ENCODE peak calls at places on chromosome 14, in nine cellular contexts. One of them, this sample, is unnamed.

GRCh38 chr14:66379116-66379515 is 107.1 kb upstream of the CCDC196 start:
- DNase-seq in Panc1: no peak
- DNase-seq in heart left ventricle: peak; percentile 55
- DNase-seq in astrocyte: peak; percentile 10
- DNase-seq in prostate gland: peak; percentile 39
- DNase-seq in aorta: no peak
- DNase-seq in endodermal cell: no peak
- DNase-seq in A673: no peak
- DNase-seq in body of pancreas: peak; percentile 89
- DNase-seq in this sample: peak; percentile 33

GRCh38 chr14:28966416-28967233 is 200.0 kb downstream of the FOXG1 start:
- DNase-seq in heart left ventricle: no peak
- DNase-seq in prostate gland: no peak
- DNase-seq in Panc1: no peak
- DNase-seq in astrocyte: no peak
- DNase-seq in A673: no peak
- DNase-seq in aorta: no peak
- DNase-seq in body of pancreas: no peak
- DNase-seq in endodermal cell: no peak
- DNase-seq in this sample: no peak

GRCh38 chr14:72970824-72971434 is 44.7 kb downstream of the DCAF4 start:
- DNase-seq in A673: no peak
- DNase-seq in prostate gland: no peak
- DNase-seq in body of pancreas: no peak
- DNase-seq in aorta: no peak
- DNase-seq in Panc1: no peak
- DNase-seq in endodermal cell: no peak
- DNase-seq in heart left ventricle: no peak
- DNase-seq in astrocyte: no peak
- DNase-seq in this sample: no peak

GRCh38 chr14:56813143-56813551 is 2.9 kb upstream of the OTX2 start:
- DNase-seq in body of pancreas: no peak
- DNase-seq in aorta: no peak
- DNase-seq in heart left ventricle: no peak
- DNase-seq in Panc1: no peak
- DNase-seq in endodermal cell: peak; percentile 67
- DNase-seq in A673: no peak
- DNase-seq in prostate gland: no peak
- DNase-seq in astrocyte: no peak
- DNase-seq in this sample: no peak

GRCh38 chr14:71139058-71139946 is 232.0 kb downstream of the PCNX1 start:
- DNase-seq in A673: peak; percentile 72
- DNase-seq in astrocyte: no peak
- DNase-seq in endodermal cell: peak; percentile 86
- DNase-seq in prostate gland: peak; percentile 14
- DNase-seq in aorta: peak; percentile 59
- DNase-seq in Panc1: no peak
- DNase-seq in body of pancreas: peak; percentile 56
- DNase-seq in heart left ventricle: peak; percentile 47
- DNase-seq in this sample: peak; percentile 37

GRCh38 chr14:101991336-101991735 is 27.0 kb downstream of the DYNC1H1 start:
- DNase-seq in heart left ventricle: no peak
- DNase-seq in astrocyte: no peak
- DNase-seq in Panc1: no peak
- DNase-seq in aorta: no peak
- DNase-seq in A673: no peak
- DNase-seq in prostate gland: no peak
- DNase-seq in body of pancreas: no peak
- DNase-seq in endodermal cell: no peak
- DNase-seq in this sample: no peak

GRCh38 chr14:74620497-74620921 is 8.5 kb upstream of the LTBP2 start:
- DNase-seq in Panc1: no peak
- DNase-seq in A673: no peak
- DNase-seq in endodermal cell: peak; percentile 66
- DNase-seq in aorta: no peak
- DNase-seq in prostate gland: no peak
- DNase-seq in body of pancreas: no peak
- DNase-seq in heart left ventricle: peak; percentile 23
- DNase-seq in astrocyte: peak; percentile 100
- DNase-seq in this sample: no peak

GRCh38 chr14:73261520-73262426 is 24.5 kb downstream of the PAPLN start:
- DNase-seq in prostate gland: no peak
- DNase-seq in astrocyte: no peak
- DNase-seq in Panc1: no peak
- DNase-seq in aorta: peak; percentile 37
- DNase-seq in endodermal cell: no peak
- DNase-seq in A673: no peak
- DNase-seq in heart left ventricle: no peak
- DNase-seq in body of pancreas: no peak
- DNase-seq in this sample: no peak

GRCh38 chr14:51157012-51157411 is 62.1 kb upstream of the TRIM9 start:
- DNase-seq in heart left ventricle: no peak
- DNase-seq in Panc1: peak; percentile 1
- DNase-seq in aorta: no peak
- DNase-seq in A673: peak; percentile 47
- DNase-seq in prostate gland: no peak
- DNase-seq in astrocyte: no peak
- DNase-seq in endodermal cell: no peak
- DNase-seq in body of pancreas: no peak
- DNase-seq in this sample: no peak

GRCh38 chr14:79514700-79515099 is 696.6 kb downstream of the DIO2 start:
- DNase-seq in endodermal cell: no peak
- DNase-seq in body of pancreas: no peak
- DNase-seq in aorta: no peak
- DNase-seq in heart left ventricle: no peak
- DNase-seq in prostate gland: no peak
- DNase-seq in astrocyte: peak; percentile 87
- DNase-seq in A673: no peak
- DNase-seq in Panc1: no peak
- DNase-seq in this sample: no peak

GRCh38 chr14:67487937-67488893 is at the start of gene TMEM229B:
- DNase-seq in Panc1: no peak
- DNase-seq in heart left ventricle: peak; percentile 35
- DNase-seq in body of pancreas: no peak
- DNase-seq in aorta: peak; percentile 72
- DNase-seq in endodermal cell: no peak
- DNase-seq in A673: no peak
- DNase-seq in astrocyte: no peak
- DNase-seq in prostate gland: no peak
- DNase-seq in this sample: peak; percentile 69

GRCh38 chr14:32545109-32545857 is 216.2 kb downstream of the AKAP6 start:
- DNase-seq in Panc1: no peak
- DNase-seq in astrocyte: no peak
- DNase-seq in body of pancreas: no peak
- DNase-seq in heart left ventricle: no peak
- DNase-seq in endodermal cell: no peak
- DNase-seq in prostate gland: no peak
- DNase-seq in aorta: no peak
- DNase-seq in A673: no peak
- DNase-seq in this sample: no peak

GRCh38 chr14:103597623-103598372 is 31.2 kb upstream of the KLC1 start:
- DNase-seq in Panc1: no peak
- DNase-seq in A673: peak; percentile 70
- DNase-seq in body of pancreas: no peak
- DNase-seq in endodermal cell: no peak
- DNase-seq in astrocyte: peak; percentile 89
- DNase-seq in aorta: peak; percentile 62
- DNase-seq in heart left ventricle: peak; percentile 67
- DNase-seq in prostate gland: no peak
- DNase-seq in this sample: no peak

GRCh38 chr14:104326848-104327247 is 188.5 kb downstream of the KIF26A start:
- DNase-seq in astrocyte: no peak
- DNase-seq in endodermal cell: peak; percentile 12
- DNase-seq in prostate gland: no peak
- DNase-seq in body of pancreas: no peak
- DNase-seq in heart left ventricle: no peak
- DNase-seq in Panc1: no peak
- DNase-seq in A673: no peak
- DNase-seq in aorta: no peak
- DNase-seq in this sample: peak; percentile 26

GRCh38 chr14:102516531-102517411 is 7.2 kb upstream of the ANKRD9 start:
- DNase-seq in body of pancreas: peak; percentile 63
- DNase-seq in aorta: peak; percentile 71
- DNase-seq in Panc1: no peak
- DNase-seq in heart left ventricle: peak; percentile 73
- DNase-seq in prostate gland: no peak
- DNase-seq in endodermal cell: peak; percentile 90
- DNase-seq in astrocyte: no peak
- DNase-seq in A673: peak; percentile 47
- DNase-seq in this sample: peak; percentile 86

GRCh38 chr14:75535164-75535898 is 13.1 kb downstream of the BATF start:
- DNase-seq in A673: no peak
- DNase-seq in Panc1: no peak
- DNase-seq in heart left ventricle: no peak
- DNase-seq in astrocyte: no peak
- DNase-seq in prostate gland: no peak
- DNase-seq in body of pancreas: no peak
- DNase-seq in aorta: no peak
- DNase-seq in endodermal cell: no peak
- DNase-seq in this sample: no peak

GRCh38 chr14:72678360-72678759 is 215.5 kb downstream of the DPF3 start:
- DNase-seq in prostate gland: no peak
- DNase-seq in heart left ventricle: no peak
- DNase-seq in Panc1: no peak
- DNase-seq in endodermal cell: no peak
- DNase-seq in body of pancreas: no peak
- DNase-seq in astrocyte: peak; percentile 63
- DNase-seq in aorta: no peak
- DNase-seq in A673: no peak
- DNase-seq in this sample: no peak

GRCh38 chr14:54219281-54220121 is 177.3 kb upstream of the CDKN3 start:
- DNase-seq in aorta: no peak
- DNase-seq in body of pancreas: no peak
- DNase-seq in A673: no peak
- DNase-seq in astrocyte: no peak
- DNase-seq in Panc1: no peak
- DNase-seq in prostate gland: no peak
- DNase-seq in endodermal cell: peak; percentile 81
- DNase-seq in heart left ventricle: no peak
- DNase-seq in this sample: no peak
- H3K4me3 ChIP-seq in aorta: no peak overlapping the region
- H3K4me3 ChIP-seq in body of pancreas: no peak overlapping the region
- H3K4me3 ChIP-seq in A673: no peak overlapping the region
- H3K4me3 ChIP-seq in astrocyte: peak overlapping the region; percentile 53
- H3K4me3 ChIP-seq in Panc1: no peak overlapping the region
- H3K4me3 ChIP-seq in prostate gland: no peak overlapping the region
- H3K4me3 ChIP-seq in endodermal cell: peak overlapping the region; percentile 69
- H3K4me3 ChIP-seq in heart left ventricle: peak overlapping the region; percentile 53
- H3K4me3 ChIP-seq in this sample: peak overlapping the region; percentile 3

DNA sequence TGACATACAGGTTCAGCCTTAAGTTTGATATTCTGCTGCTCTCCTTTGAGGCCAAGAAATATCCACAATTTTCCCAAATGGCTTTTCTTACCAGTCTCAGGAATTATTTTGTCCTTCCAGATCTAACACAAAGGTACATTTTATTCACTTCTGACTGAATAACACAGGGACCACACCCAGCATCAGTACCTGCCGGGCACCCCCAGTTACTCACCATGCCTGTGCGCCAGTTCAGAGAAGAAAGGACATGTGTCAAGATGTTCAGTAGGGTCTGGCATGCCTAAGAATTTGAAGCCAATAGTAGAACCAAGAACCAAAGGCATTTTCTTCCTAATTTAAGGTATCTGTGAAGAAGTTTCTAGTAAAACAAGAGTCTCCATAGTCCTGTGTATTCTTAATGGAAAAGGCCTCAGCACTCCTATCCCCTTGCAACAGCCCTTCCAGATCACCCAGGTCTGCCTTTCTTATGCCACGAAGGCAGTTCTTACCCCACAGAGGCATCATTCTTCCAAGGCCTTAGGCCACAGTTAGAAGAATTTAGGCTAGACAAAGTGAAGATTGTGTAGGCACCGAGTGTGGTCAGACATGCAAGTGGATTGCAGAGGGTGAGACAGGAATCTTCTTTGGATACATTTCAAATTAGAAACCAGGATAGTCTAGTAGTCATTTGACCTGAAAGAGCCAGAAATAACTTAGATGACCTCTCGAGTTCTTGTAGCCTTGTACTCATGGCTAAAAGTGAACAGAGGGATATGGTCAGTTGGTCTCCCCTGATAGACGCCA is 140.1 kb upstream of the HIF1A start:
- DNase-seq in heart left ventricle: no peak
- DNase-seq in astrocyte: peak; percentile 71
- DNase-seq in aorta: no peak
- DNase-seq in endodermal cell: peak; percentile 13
- DNase-seq in A673: no peak
- DNase-seq in prostate gland: no peak
- DNase-seq in body of pancreas: no peak
- DNase-seq in Panc1: no peak
- DNase-seq in this sample: no peak
- H3K4me1 ChIP-seq in heart left ventricle: peaks cover 14% of the 10 kb centered on the region
- H3K4me1 ChIP-seq in astrocyte: peaks cover 35% of the 10 kb centered on the region
- H3K4me1 ChIP-seq in aorta: no peaks in the 10 kb centered on the region
- H3K4me1 ChIP-seq in endodermal cell: no peaks in the 10 kb centered on the region
- H3K4me1 ChIP-seq in A673: peaks cover 12% of the 10 kb centered on the region
- H3K4me1 ChIP-seq in prostate gland: no peaks in the 10 kb centered on the region
- H3K4me1 ChIP-seq in body of pancreas: peaks cover 53% of the 10 kb centered on the region
- H3K4me1 ChIP-seq in Panc1: peaks cover 2% of the 10 kb centered on the region
- H3K4me1 ChIP-seq in this sample: peaks cover 9% of the 10 kb centered on the region

DNA sequence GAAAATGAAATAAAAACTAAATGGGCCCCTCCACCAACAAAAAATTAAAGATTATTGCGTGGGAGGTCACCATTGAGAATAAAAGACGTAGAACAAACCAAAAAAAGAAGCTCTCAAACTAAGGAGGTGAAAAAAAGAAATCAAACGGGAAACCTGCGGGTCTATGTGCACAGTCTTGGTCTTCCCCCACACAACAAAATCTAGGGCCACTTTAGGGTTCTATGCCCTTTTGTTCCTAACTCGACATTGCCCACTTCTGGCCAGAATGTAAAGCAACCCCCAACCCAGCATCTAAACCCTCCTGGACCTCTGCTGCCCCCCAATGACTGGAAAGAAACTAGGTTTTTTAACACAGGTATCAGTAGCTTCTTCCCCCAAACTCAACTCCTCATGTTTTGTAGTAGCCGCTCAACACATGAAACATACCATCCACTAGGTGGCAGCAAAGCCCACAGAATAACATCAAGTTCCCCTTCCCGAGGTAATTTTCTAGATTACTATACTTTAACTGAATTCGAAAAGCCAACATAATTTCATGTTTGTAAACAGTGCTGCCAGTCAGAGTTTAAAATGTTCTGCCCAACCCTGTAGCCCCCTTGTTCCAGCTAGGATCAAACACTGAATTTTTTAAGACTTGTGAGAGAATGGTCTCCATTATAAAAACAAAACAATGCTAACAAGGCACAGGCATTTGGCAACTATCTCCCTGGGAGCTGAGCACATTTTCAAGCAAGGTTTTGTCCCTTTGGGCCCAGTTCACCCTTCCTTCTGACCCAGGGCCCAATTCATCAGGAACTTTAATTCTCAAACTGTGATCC is 18.7 kb downstream of the DAD1 start:
- DNase-seq in Panc1: peak; percentile 59
- DNase-seq in A673: peak; percentile 94
- DNase-seq in astrocyte: peak; percentile 52
- DNase-seq in endodermal cell: peak; percentile 93
- DNase-seq in heart left ventricle: no peak
- DNase-seq in body of pancreas: peak; percentile 83
- DNase-seq in prostate gland: peak; percentile 80
- DNase-seq in aorta: peak; percentile 65
- DNase-seq in this sample: peak; percentile 80
- H3K4me3 ChIP-seq in Panc1: no peak overlapping the region
- H3K4me3 ChIP-seq in A673: no peak overlapping the region
- H3K4me3 ChIP-seq in astrocyte: no peak overlapping the region
- H3K4me3 ChIP-seq in endodermal cell: no peak overlapping the region
- H3K4me3 ChIP-seq in heart left ventricle: no peak overlapping the region
- H3K4me3 ChIP-seq in body of pancreas: no peak overlapping the region
- H3K4me3 ChIP-seq in prostate gland: no peak overlapping the region
- H3K4me3 ChIP-seq in aorta: no peak overlapping the region
- H3K4me3 ChIP-seq in this sample: no peak overlapping the region

GRCh38 chr14:99576761-99577705 is 27.0 kb downstream of the CCDC85C start:
- DNase-seq in body of pancreas: no peak
- DNase-seq in astrocyte: peak; percentile 41
- DNase-seq in aorta: no peak
- DNase-seq in Panc1: no peak
- DNase-seq in A673: no peak
- DNase-seq in prostate gland: no peak
- DNase-seq in heart left ventricle: no peak
- DNase-seq in endodermal cell: no peak
- DNase-seq in this sample: no peak
- H3K4me1 ChIP-seq in body of pancreas: peaks cover 95% of the 10 kb centered on the region
- H3K4me1 ChIP-seq in astrocyte: peaks cover 73% of the 10 kb centered on the region
- H3K4me1 ChIP-seq in aorta: no peaks in the 10 kb centered on the region
- H3K4me1 ChIP-seq in Panc1: peaks cover 77% of the 10 kb centered on the region
- H3K4me1 ChIP-seq in A673: peaks cover 41% of the 10 kb centered on the region
- H3K4me1 ChIP-seq in prostate gland: peaks cover 64% of the 10 kb centered on the region
- H3K4me1 ChIP-seq in heart left ventricle: peaks cover 70% of the 10 kb centered on the region
- H3K4me1 ChIP-seq in endodermal cell: peaks cover 65% of the 10 kb centered on the region
- H3K4me1 ChIP-seq in this sample: peaks cover 28% of the 10 kb centered on the region